ENCODE peak calls at places on chromosomes 2 and 18, in ten cellular contexts. J, W, B, L, C, Z, T, H, O and X are unnamed samples.

GRCh38 chr18:49608366-49608747 is 46.5 kb downstream of the LIPG start:
- DNase-seq in J (no peak), W (no peak), B (no peak), L (no peak), C (no peak), Z (peak), T (no peak), H (no peak), O (no peak), X (no peak)

GRCh38 chr2:26144031-26144430 is 28.9 kb upstream of the GAREM2 start:
- DNase-seq in J (no peak), W (no peak), B (no peak), L (no peak), C (no peak), Z (no peak), T (no peak), H (no peak), O (no peak), X (no peak)

GRCh38 chr2:200351815-200352214 is 45.3 kb downstream of the SPATS2L start:
- DNase-seq in J (no peak), W (no peak), B (no peak), L (no peak), C (no peak), Z (no peak), T (no peak), H (no peak), O (no peak), X (no peak)

GRCh38 chr2:74975016-74975415 is 16.6 kb downstream of the POLE4 start:
- DNase-seq in J (no peak), W (no peak), B (no peak), L (no peak), C (no peak), Z (peak), T (no peak), H (no peak), O (no peak), X (no peak)

GRCh38 chr2:37324536-37324785 is 172 bp downstream of the PRKD3 start:
- DNase-seq in J (peak), W (no peak), B (peak), L (no peak), C (no peak), Z (peak), T (peak), H (peak), O (peak), X (no peak)

GRCh38 chr18:79217979-79218604 is 148.9 kb downstream of the ATP9B start:
- DNase-seq in J (peak), W (no peak), B (no peak), L (peak), C (no peak), Z (no peak), T (no peak), H (no peak), O (no peak), X (no peak)

GRCh38 chr18:9638886-9639285 is 24.5 kb upstream of the PPP4R1 start:
- DNase-seq in J (no peak), W (no peak), B (no peak), L (no peak), C (no peak), Z (no peak), T (no peak), H (no peak), O (no peak), X (no peak)

GRCh38 chr2:30245364-30245763 is 14.0 kb downstream of the LBH start:
- DNase-seq in J (no peak), W (no peak), B (no peak), L (no peak), C (no peak), Z (peak), T (no peak), H (no peak), O (no peak), X (no peak)

GRCh38 chr2:142217804-142218203 is 87.0 kb upstream of the LRP1B start:
- DNase-seq in J (no peak), W (no peak), B (no peak), L (no peak), C (no peak), Z (no peak), T (no peak), H (no peak), O (no peak), X (no peak)

GRCh38 chr2:42089340-42089925 is 41.6 kb downstream of the PKDCC start:
- DNase-seq in J (peak), W (no peak), B (peak), L (peak), C (no peak), Z (peak), T (peak), H (peak), O (peak), X (peak)

GRCh38 chr2:8515390-8515761 is 166.5 kb upstream of the ID2 start:
- DNase-seq in J (no peak), W (no peak), B (no peak), L (peak), C (no peak), Z (no peak), T (peak), H (no peak), O (peak), X (no peak)

GRCh38 chr2:56167616-56168015 is 16.2 kb upstream of the CCDC85A start:
- DNase-seq in J (no peak), W (no peak), B (no peak), L (no peak), C (no peak), Z (no peak), T (no peak), H (no peak), O (no peak), X (no peak)

GRCh38 chr2:145199052-145199451 is 679.1 kb upstream of the ZEB2 start:
- DNase-seq in J (no peak), W (no peak), B (no peak), L (no peak), C (no peak), Z (no peak), T (no peak), H (no peak), O (no peak), X (no peak)

GRCh38 chr2:119723121-119723635 is 36.5 kb upstream of the PTPN4 start:
- DNase-seq in J (no peak), W (no peak), B (no peak), L (no peak), C (no peak), Z (no peak), T (no peak), H (no peak), O (no peak), X (no peak)

GRCh38 chr2:42224422-42225067 is 55.4 kb downstream of the EML4 start:
- DNase-seq in J (peak), W (no peak), B (no peak), L (no peak), C (no peak), Z (no peak), T (no peak), H (no peak), O (no peak), X (no peak)

GRCh38 chr2:166382-166781 is 97.5 kb downstream of the SH3YL1 start:
- DNase-seq in J (no peak), W (no peak), B (no peak), L (no peak), C (no peak), Z (no peak), T (peak), H (no peak), O (no peak), X (no peak)

GRCh38 chr2:198657520-198658121 is 800.1 kb downstream of the SATB2 start:
- DNase-seq in J (peak), W (peak), B (peak), L (no peak), C (no peak), Z (peak), T (peak), H (no peak), O (peak), X (no peak)

GRCh38 chr2:234905547-234906260 is 46.1 kb upstream of the SH3BP4 start:
- DNase-seq in J (peak), W (no peak), B (no peak), L (no peak), C (no peak), Z (no peak), T (no peak), H (no peak), O (no peak), X (no peak)

GRCh38 chr2:234587341-234588053 is 90.6 kb upstream of the ARL4C start:
- DNase-seq in J (peak), W (no peak), B (no peak), L (no peak), C (no peak), Z (no peak), T (no peak), H (no peak), O (no peak), X (no peak)

GRCh38 chr2:8799004-8799403 is 38.4 kb downstream of the KIDINS220 start:
- DNase-seq in J (no peak), W (no peak), B (no peak), L (no peak), C (no peak), Z (no peak), T (no peak), H (no peak), O (no peak), X (no peak)

GRCh38 chr18:70195852-70196434 is 9.5 kb downstream of the RTTN start:
- DNase-seq in J (peak), W (no peak), B (peak), L (no peak), C (peak), Z (no peak), T (peak), H (no peak), O (peak), X (no peak)

GRCh38 chr2:44802409-44803099 is 138.9 kb upstream of the SIX3 start:
- DNase-seq in J (no peak), W (peak), B (peak), L (peak), C (no peak), Z (no peak), T (no peak), H (no peak), O (no peak), X (no peak)

GRCh38 chr2:134399096-134399495 is 145.2 kb downstream of the MGAT5 start:
- DNase-seq in J (no peak), W (no peak), B (no peak), L (no peak), C (no peak), Z (no peak), T (no peak), H (no peak), O (no peak), X (no peak)

GRCh38 chr2:201807452-201807980 is 1.2 kb downstream of the CDK15 start:
- DNase-seq in J (peak), W (no peak), B (no peak), L (no peak), C (peak), Z (no peak), T (no peak), H (no peak), O (no peak), X (no peak)

GRCh38 chr2:149606251-149606811 is 18.8 kb upstream of the MMADHC start:
- DNase-seq in J (no peak), W (no peak), B (no peak), L (no peak), C (no peak), Z (no peak), T (no peak), H (no peak), O (no peak), X (no peak)

GRCh38 chr2:3611136-3611535 is 16.2 kb downstream of the COLEC11 start:
- DNase-seq in J (no peak), W (no peak), B (no peak), L (peak), C (no peak), Z (no peak), T (no peak), H (peak), O (no peak), X (no peak)

GRCh38 chr18:47968006-47968676 is 37.7 kb upstream of the SMAD2 start:
- DNase-seq in J (peak), W (no peak), B (peak), L (peak), C (no peak), Z (no peak), T (no peak), H (no peak), O (no peak), X (no peak)

GRCh38 chr2:206881708-206882335 is 57.5 kb upstream of the CPO start:
- DNase-seq in J (peak), W (no peak), B (no peak), L (no peak), C (no peak), Z (no peak), T (no peak), H (no peak), O (no peak), X (no peak)

GRCh38 chr2:148459300-148459891 is 185.2 kb upstream of the EPC2 start:
- DNase-seq in J (peak), W (no peak), B (no peak), L (no peak), C (no peak), Z (no peak), T (no peak), H (no peak), O (no peak), X (no peak)

GRCh38 chr2:23385351-23385747 is 370 bp downstream of the KLHL29 start:
- DNase-seq in J (peak), W (peak), B (peak), L (no peak), C (no peak), Z (peak), T (no peak), H (peak), O (peak), X (no peak)

GRCh38 chr2:45494275-45494977 is 116.6 kb downstream of the SRBD1 start:
- DNase-seq in J (peak), W (peak), B (no peak), L (no peak), C (peak), Z (no peak), T (peak), H (no peak), O (peak), X (no peak)

GRCh38 chr2:78992451-78992806 is 33.1 kb upstream of the REG3G start:
- DNase-seq in J (no peak), W (peak), B (peak), L (no peak), C (no peak), Z (peak), T (no peak), H (no peak), O (no peak), X (no peak)

GRCh38 chr2:36352711-36353110 is 2.9 kb upstream of the CRIM1 start:
- DNase-seq in J (peak), W (no peak), B (no peak), L (no peak), C (no peak), Z (no peak), T (no peak), H (no peak), O (peak), X (no peak)

GRCh38 chr2:15939556-15939853 is 845 bp upstream of the MYCN start:
- DNase-seq in J (no peak), W (no peak), B (peak), L (peak), C (no peak), Z (no peak), T (no peak), H (peak), O (no peak), X (no peak)

GRCh38 chr2:14524803-14525080 is 107.8 kb upstream of the LRATD1 start:
- DNase-seq in J (no peak), W (no peak), B (no peak), L (no peak), C (peak), Z (no peak), T (no peak), H (no peak), O (no peak), X (no peak)

GRCh38 chr2:216633616-216634316 is 546 bp downstream of the IGFBP2 start:
- DNase-seq in J (no peak), W (peak), B (peak), L (peak), C (no peak), Z (peak), T (no peak), H (no peak), O (no peak), X (no peak)
- TF ChIP-seq CTCF in J (no peak), W (peak), B (no peak), L (no peak), C (no peak), Z (no peak), T (no peak), H (no peak), O (no peak), X (no peak)

DNA sequence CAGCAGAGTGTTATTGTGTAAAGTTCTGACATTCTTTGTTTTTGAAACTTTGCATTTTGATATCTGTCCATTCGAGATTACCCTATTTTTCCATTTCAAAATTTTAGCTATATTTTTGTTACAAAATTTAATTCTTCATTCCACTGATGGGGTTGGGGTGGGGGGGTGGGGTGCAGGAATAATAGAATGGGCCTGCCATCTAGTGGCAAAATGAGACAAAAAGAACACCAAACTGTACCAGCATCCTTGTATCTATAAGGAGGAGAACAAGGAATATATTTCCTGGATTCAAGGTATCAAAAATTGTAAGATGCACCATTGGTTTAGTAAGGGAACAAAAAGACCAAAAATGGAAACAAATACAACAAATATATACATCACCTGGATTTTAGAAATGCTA is 27.9 kb upstream of the TTR start:
- DNase-seq in J (no peak), W (no peak), B (no peak), L (no peak), C (no peak), Z (no peak), T (no peak), H (no peak), O (no peak), X (no peak)
- TF ChIP-seq CTCF in J (no peak), W (peak), B (no peak), L (no peak), C (no peak), Z (no peak), T (peak), H (no peak), O (peak), X (no peak)

GRCh38 chr18:44458777-44459176 is 221.9 kb upstream of the SETBP1 start:
- DNase-seq in J (peak), W (no peak), B (no peak), L (no peak), C (no peak), Z (no peak), T (no peak), H (no peak), O (no peak), X (no peak)
- TF ChIP-seq CTCF in J (peak), W (no peak), B (no peak), L (no peak), C (peak), Z (no peak), T (no peak), H (no peak), O (no peak), X (no peak)

DNA sequence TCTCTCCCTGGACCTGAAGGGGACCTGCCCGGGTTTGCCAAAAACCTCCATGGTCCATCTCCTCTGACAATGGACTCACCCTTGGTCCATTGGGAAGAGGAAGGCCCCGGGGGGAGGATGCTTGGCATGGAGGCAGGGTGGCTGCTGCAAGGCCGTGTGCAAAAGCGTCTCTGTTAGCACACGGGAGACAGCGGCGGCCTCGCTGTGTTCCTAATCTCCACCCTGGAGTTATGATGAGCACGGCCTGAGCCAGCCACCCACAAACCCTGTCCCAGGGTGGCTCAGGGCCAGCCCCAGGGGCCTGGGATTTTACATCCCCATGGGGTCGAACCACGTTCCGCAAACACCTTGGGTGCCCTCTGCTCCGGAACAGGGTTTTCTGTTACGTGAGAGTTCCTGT is 35.8 kb downstream of the AQP12A start:
- DNase-seq in J (no peak), W (no peak), B (no peak), L (no peak), C (no peak), Z (no peak), T (no peak), H (no peak), O (no peak), X (no peak)
- TF ChIP-seq CTCF in J (no peak), W (no peak), B (no peak), L (no peak), C (no peak), Z (no peak), T (no peak), H (no peak), O (no peak), X (no peak)

GRCh38 chr2:86082768-86083167 is 22.9 kb downstream of the POLR1A start:
- DNase-seq in J (no peak), W (no peak), B (no peak), L (no peak), C (no peak), Z (no peak), T (no peak), H (no peak), O (no peak), X (no peak)

DNA sequence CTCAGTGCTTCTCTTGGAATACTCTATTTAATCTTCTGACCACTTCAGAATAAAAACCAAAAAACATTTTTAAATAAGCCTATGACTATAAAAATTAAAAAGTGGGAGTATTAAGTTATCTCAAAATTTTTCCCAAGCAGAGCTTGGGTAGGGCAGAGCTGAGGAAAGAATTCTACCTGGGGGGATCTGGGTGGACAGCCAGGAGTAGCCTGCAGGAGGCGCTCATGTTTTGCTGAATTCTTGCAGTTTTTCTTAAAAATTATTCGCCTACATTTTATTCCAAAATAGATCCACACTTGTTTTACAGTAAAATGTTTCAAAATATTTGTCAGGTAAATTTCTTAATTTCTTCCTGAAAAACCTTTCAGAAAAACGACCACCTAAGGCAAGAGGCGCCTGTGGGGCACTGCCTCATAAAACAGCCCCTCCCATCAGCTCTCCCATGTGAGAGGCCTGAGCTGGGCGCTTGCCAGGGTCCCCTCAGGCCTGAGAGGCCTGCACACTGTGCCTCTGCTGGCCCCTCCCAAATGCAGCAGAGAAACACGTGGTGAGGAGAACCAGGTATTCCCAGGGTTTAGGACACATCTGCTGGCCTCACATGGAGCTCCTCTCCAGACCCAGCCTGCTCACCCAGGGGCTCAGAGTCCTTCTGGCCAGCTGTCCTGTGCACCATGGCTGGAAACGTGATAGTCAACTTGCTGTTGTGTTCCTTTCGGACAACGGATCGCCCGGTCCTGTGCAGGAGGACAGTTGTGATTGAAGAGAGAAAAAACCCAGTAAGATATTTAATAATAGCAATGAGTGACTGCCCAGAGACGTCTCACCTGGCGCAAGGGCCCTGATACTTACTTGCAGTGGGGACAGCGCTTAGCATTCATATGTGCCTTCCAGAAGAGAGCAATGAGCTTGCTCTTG is 17.5 kb downstream of the POLR1A start:
- DNase-seq in J (no peak), W (no peak), B (no peak), L (no peak), C (no peak), Z (no peak), T (peak), H (no peak), O (no peak), X (no peak)
- TF ChIP-seq CTCF in J (peak), W (peak), B (peak), L (no peak), C (peak), Z (peak), T (peak), H (peak), O (peak), X (no peak)

GRCh38 chr2:168336786-168337388 is 89.5 kb upstream of the STK39 start:
- DNase-seq in J (no peak), W (no peak), B (peak), L (peak), C (no peak), Z (peak), T (peak), H (peak), O (peak), X (no peak)
- TF ChIP-seq CTCF in J (no peak), W (peak), B (peak), L (peak), C (no peak), Z (peak), T (peak), H (peak), O (peak), X (no peak)

DNA sequence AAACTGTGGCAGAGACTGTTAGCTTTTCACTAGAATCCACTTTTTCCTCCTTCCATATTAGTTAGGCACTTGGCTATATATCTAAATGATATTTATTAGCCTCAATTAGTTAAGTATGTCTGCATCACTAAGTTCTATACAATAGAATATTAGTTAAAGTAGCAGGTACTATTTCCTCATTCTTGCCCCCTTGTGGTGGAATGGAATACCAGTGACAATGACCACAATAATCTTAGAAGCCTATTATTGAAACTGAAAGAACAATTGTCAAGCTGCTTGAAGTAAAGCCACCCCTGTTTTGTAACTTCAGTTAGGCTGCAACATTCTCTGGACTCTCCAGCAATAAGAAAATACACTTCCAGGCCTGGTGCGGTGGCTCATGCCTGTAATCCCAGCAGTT is 476.3 kb upstream of the VWC2L start:
- DNase-seq in J (peak), W (no peak), B (no peak), L (no peak), C (no peak), Z (no peak), T (peak), H (no peak), O (peak), X (no peak)
- TF ChIP-seq CTCF in J (peak), W (peak), B (peak), L (peak), C (no peak), Z (peak), T (peak), H (peak), O (peak), X (no peak)